ENCODE peak calls at places on chromosomes 13 and 19, in seven cellular contexts. F is stomach; M is CD8-positive, alpha-beta T cell; N is esophagus squamous epithelium; U is activated B cell treated with CpG ODN at 0.5 μM for 24 hours; Y is cardiac fibroblast; G is neural crest cell. Z is an unnamed sample.

GRCh38 chr13:66301482-66301881 is 928.7 kb downstream of the PCDH9 start:
- DNase-seq in G (no peak), U (no peak), Y (no peak), M (no peak), F (no peak), N (no peak), Z (no peak)

GRCh38 chr19:14072535-14073231 is at the start of gene MISP3:
- DNase-seq in U (peak; percentile 40), G (no peak), F (peak; percentile 90), Y (peak; percentile 41), N (no peak), M (no peak), Z (no peak)

GRCh38 chr19:47609885-47610545 is 1.1 kb downstream of the BICRA start:
- DNase-seq in M (peak; percentile 54), F (peak; percentile 59), Y (peak; percentile 48), U (peak; percentile 29), N (no peak), G (peak; percentile 57), Z (peak; percentile 74)

GRCh38 chr13:114021464-114022308 is 47.8 kb upstream of the C13orf46 start:
- DNase-seq in U (no peak), M (no peak), F (no peak), Y (no peak), G (no peak), N (no peak), Z (no peak)

GRCh38 chr13:40652588-40652940 is 13.9 kb downstream of the FOXO1 start:
- DNase-seq in F (no peak), M (no peak), Y (no peak), G (no peak), U (no peak), N (no peak), Z (no peak)

GRCh38 chr13:50189450-50189849 is 174.2 kb downstream of the KCNRG start:
- DNase-seq in N (no peak), U (no peak), F (no peak), G (no peak), M (no peak), Y (no peak), Z (no peak)

GRCh38 chr13:21310220-21310619 is 133.8 kb downstream of the MRPL57 start:
- DNase-seq in U (no peak), M (no peak), F (no peak), Y (no peak), N (no peak), G (no peak), Z (no peak)

GRCh38 chr13:25752957-25753540 is 298.8 kb downstream of the SHISA2 start:
- DNase-seq in Y (peak; percentile 58), M (no peak), N (no peak), G (no peak), F (peak; percentile 67), U (no peak), Z (peak; percentile 72)

GRCh38 chr19:30167976-30168635 is 204.1 kb upstream of the ZNF536 start:
- DNase-seq in F (no peak), M (no peak), N (no peak), G (no peak), Y (no peak), U (no peak), Z (no peak)

GRCh38 chr13:94435604-94436226 is 43.8 kb downstream of the DCT start:
- DNase-seq in G (no peak), Y (peak; percentile 68), U (no peak), M (no peak), F (no peak), N (no peak), Z (no peak)

GRCh38 chr13:113951246-113951999 is 22.5 kb downstream of the C13orf46 start:
- DNase-seq in G (peak; percentile 45), N (peak; percentile 20), Y (peak; percentile 79), U (peak; percentile 60), M (peak; percentile 16), F (peak; percentile 92), Z (peak; percentile 92)

GRCh38 chr19:55146078-55146647 is 2.8 kb downstream of the TNNT1 start:
- DNase-seq in N (no peak), M (no peak), G (no peak), F (no peak), U (no peak), Y (peak; percentile 25), Z (no peak)

GRCh38 chr13:113083402-113084061 is 22.1 kb upstream of the F7 start:
- DNase-seq in N (no peak), Y (peak; percentile 56), F (no peak), M (no peak), G (no peak), U (no peak), Z (no peak)

GRCh38 chr19:11130824-11131455 is 24.6 kb downstream of the SPC24 start:
- DNase-seq in U (peak; percentile 72), Y (peak; percentile 85), M (peak; percentile 61), F (peak; percentile 89), N (no peak), G (peak; percentile 78), Z (peak; percentile 90)

GRCh38 chr13:79386125-79386822 is 19.8 kb downstream of the RBM26 start:
- DNase-seq in F (no peak), G (no peak), Y (no peak), M (no peak), U (no peak), N (no peak), Z (no peak)

GRCh38 chr19:11286312-11286974 is 9.5 kb upstream of the TSPAN16 start:
- DNase-seq in F (no peak), N (no peak), M (no peak), Y (peak; percentile 74), G (no peak), U (no peak), Z (no peak)

GRCh38 chr13:45104294-45104693 is 16.0 kb upstream of the GTF2F2 start:
- DNase-seq in G (no peak), N (no peak), Y (no peak), M (no peak), F (no peak), U (no peak), Z (no peak)

GRCh38 chr19:15479391-15480345 is at the start of gene PGLYRP2:
- DNase-seq in N (no peak), Y (no peak), G (no peak), M (no peak), U (no peak), F (peak; percentile 64), Z (no peak)

GRCh38 chr19:30076101-30076551 is 134.1 kb downstream of the URI1 start:
- DNase-seq in Y (no peak), F (no peak), M (no peak), G (no peak), N (no peak), U (no peak), Z (peak; percentile 31)

GRCh38 chr13:30696278-30697176 is 38.8 kb upstream of the ALOX5AP start:
- DNase-seq in N (no peak), G (no peak), Y (no peak), M (no peak), U (no peak), F (no peak), Z (peak; percentile 73)

GRCh38 chr19:8023371-8023770 is 17.9 kb upstream of the ELAVL1 start:
- DNase-seq in F (no peak), Y (no peak), U (no peak), N (no peak), M (no peak), G (no peak), Z (no peak)

DNA sequence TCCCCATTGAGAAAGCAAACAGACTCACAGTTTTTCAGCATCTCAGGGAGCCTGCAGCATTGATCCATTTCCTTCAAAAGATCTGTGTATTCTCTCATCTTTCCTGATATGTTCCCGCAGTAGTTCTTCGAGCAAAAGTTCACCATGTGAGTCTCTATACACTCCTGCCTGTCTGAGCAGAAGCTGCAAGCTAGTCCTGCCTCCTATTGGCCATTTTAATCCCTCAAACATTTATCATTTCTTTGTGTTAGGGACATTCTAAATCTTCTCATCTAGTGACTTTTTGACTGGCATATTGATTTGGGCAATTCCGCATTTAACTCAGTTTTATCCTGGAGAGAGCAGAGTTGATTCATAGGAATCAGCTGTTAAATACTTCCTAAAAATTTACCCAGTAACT is 660.4 kb upstream of the KLF12 start:
- DNase-seq in F (no peak), N (no peak), Y (no peak), U (no peak), G (no peak), M (no peak), Z (no peak)
- TF ChIP-seq CTCF in F (no peak), N (no peak), Y (no peak), U (no peak), G (no peak), M (no peak), Z (no peak)

GRCh38 chr19:1591421-1592022 is 1.1 kb downstream of the MBD3 start:
- DNase-seq in G (no peak), N (no peak), M (no peak), F (no peak), Y (peak; percentile 13), U (no peak), Z (no peak)

GRCh38 chr19:1590641-1591397 is 1.8 kb downstream of the MBD3 start:
- DNase-seq in Y (peak; percentile 25), F (no peak), M (no peak), N (no peak), G (no peak), U (no peak), Z (no peak)

GRCh38 chr19:1587872-1588271 is 4.8 kb downstream of the MBD3 start:
- DNase-seq in Y (no peak), N (no peak), G (no peak), U (no peak), F (no peak), M (no peak), Z (no peak)

GRCh38 chr19:1592023-1592754 is 476 bp downstream of the MBD3 start:
- DNase-seq in M (peak; percentile 77), G (peak; percentile 77), F (peak; percentile 89), N (no peak), Y (peak; percentile 87), U (peak; percentile 84), Z (peak; percentile 88)

GRCh38 chr19:1592755-1593628 is at the start of gene MBD3:
- DNase-seq in Y (peak; percentile 93), M (peak; percentile 82), F (peak; percentile 95), G (peak; percentile 87), U (peak; percentile 89), N (peak; percentile 49), Z (peak; percentile 96)
- TF ChIP-seq CTCF in Y (no peak), M (no peak), F (no peak), G (no peak), U (no peak), N (peak; percentile 20), Z (peak; percentile 27)

GRCh38 chr13:51833980-51834379 is 11.0 kb downstream of the TMEM272 start:
- DNase-seq in U (no peak), F (no peak), N (no peak), M (no peak), Y (no peak), G (no peak), Z (no peak)

GRCh38 chr13:51839711-51840110 is 5.3 kb downstream of the TMEM272 start:
- DNase-seq in U (no peak), G (no peak), Y (no peak), F (no peak), M (no peak), N (no peak), Z (no peak)

GRCh38 chr13:51834581-51835158 is 10.3 kb downstream of the TMEM272 start:
- DNase-seq in G (no peak), U (no peak), F (no peak), N (no peak), M (no peak), Y (no peak), Z (no peak)

GRCh38 chr13:51838235-51838846 is 6.6 kb downstream of the TMEM272 start:
- DNase-seq in M (no peak), F (no peak), N (no peak), G (no peak), U (no peak), Y (peak; percentile 79), Z (no peak)

GRCh38 chr13:51837016-51837415 is 8.0 kb downstream of the TMEM272 start:
- DNase-seq in G (no peak), Y (no peak), F (no peak), U (no peak), M (no peak), N (no peak), Z (no peak)
- TF ChIP-seq CTCF in G (no peak), Y (no peak), F (no peak), U (no peak), M (no peak), N (no peak), Z (no peak)

GRCh38 chr13:23778007-23778687 is 111.1 kb downstream of the MIPEP start:
- DNase-seq in N (no peak), M (no peak), G (no peak), Y (peak; percentile 18), F (no peak), U (no peak), Z (no peak)
- TF ChIP-seq CTCF in N (no peak), M (no peak), G (no peak), Y (no peak), F (no peak), U (no peak), Z (no peak)

Z was measured in ascending aorta.